ENCODE peak calls at places on chromosome 9, in seven cellular contexts. N, A, O, T, S, Y and W are unnamed samples.
A peak's percentile ranks its signal among the peaks of the same experiment; 100 is the strongest.

GRCh38 chr9:78029601-78030552 is 1.7 kb downstream of the GNAQ start:
- DNase-seq in N (no peak), A (no peak), O (no peak), T (no peak), S (no peak), Y (no peak), W (no peak)

GRCh38 chr9:21477466-21477865 is 4.6 kb downstream of the IFNE start:
- DNase-seq in N (no peak), A (no peak), O (no peak), T (no peak), S (no peak), Y (no peak), W (no peak)

GRCh38 chr9:108049026-108049591 is 559.5 kb upstream of the KLF4 start:
- DNase-seq in N (peak; percentile 92), A (no peak), O (peak; percentile 16), T (no peak), S (no peak), Y (no peak), W (peak; percentile 45)

GRCh38 chr9:12930906-12931305 is 156.1 kb downstream of the LURAP1L start:
- DNase-seq in N (no peak), A (no peak), O (no peak), T (no peak), S (no peak), Y (peak; percentile 7), W (no peak)

GRCh38 chr9:93294011-93294410 is 110.1 kb downstream of the WNK2 start:
- DNase-seq in N (no peak), A (no peak), O (no peak), T (no peak), S (no peak), Y (peak; percentile 19), W (no peak)

GRCh38 chr9:105144076-105144475 is 100.4 kb upstream of the SLC44A1 start:
- DNase-seq in N (no peak), A (no peak), O (no peak), T (no peak), S (no peak), Y (no peak), W (no peak)

GRCh38 chr9:131738838-131739191 is 1.1 kb downstream of the RAPGEF1 start:
- DNase-seq in N (no peak), A (no peak), O (no peak), T (no peak), S (no peak), Y (no peak), W (peak; percentile 94)

GRCh38 chr9:132919609-132920268 is 24.7 kb downstream of the TSC1 start:
- DNase-seq in N (no peak), A (no peak), O (no peak), T (no peak), S (no peak), Y (no peak), W (no peak)

GRCh38 chr9:133788819-133789733 is 50.9 kb upstream of the SARDH start:
- DNase-seq in N (no peak), A (no peak), O (no peak), T (peak; percentile 80), S (no peak), Y (no peak), W (no peak)

GRCh38 chr9:5843450-5844249 is 10.7 kb upstream of the ERMP1 start:
- DNase-seq in N (no peak), A (no peak), O (peak; percentile 29), T (peak; percentile 88), S (no peak), Y (peak; percentile 26), W (peak; percentile 96)

GRCh38 chr9:75903785-75904360 is 13.4 kb downstream of the PCSK5 start:
- DNase-seq in N (peak; percentile 48), A (no peak), O (no peak), T (no peak), S (no peak), Y (no peak), W (no peak)

GRCh38 chr9:107488400-107489143 is 997 bp downstream of the KLF4 start:
- DNase-seq in N (no peak), A (no peak), O (peak; percentile 16), T (no peak), S (no peak), Y (peak; percentile 43), W (peak; percentile 73)

GRCh38 chr9:131999692-132000551 is 79.7 kb downstream of the MED27 start:
- DNase-seq in N (no peak), A (peak; percentile 36), O (no peak), T (no peak), S (no peak), Y (no peak), W (no peak)

GRCh38 chr9:117763314-117763713 is 59.1 kb downstream of the TLR4 start:
- DNase-seq in N (no peak), A (no peak), O (no peak), T (no peak), S (no peak), Y (no peak), W (no peak)

GRCh38 chr9:122218885-122219855 is 9.6 kb downstream of the LHX6 start:
- DNase-seq in N (no peak), A (no peak), O (no peak), T (no peak), S (no peak), Y (peak; percentile 56), W (no peak)

GRCh38 chr9:228929-229695 is 14.4 kb downstream of the DOCK8 start:
- DNase-seq in N (no peak), A (no peak), O (no peak), T (no peak), S (no peak), Y (no peak), W (no peak)

GRCh38 chr9:126538550-126538949 is 75.2 kb upstream of the LMX1B start:
- DNase-seq in N (no peak), A (no peak), O (no peak), T (no peak), S (no peak), Y (no peak), W (no peak)

GRCh38 chr9:128027166-128027539 is 40.0 kb downstream of the NAIF1 start:
- DNase-seq in N (no peak), A (no peak), O (no peak), T (no peak), S (no peak), Y (no peak), W (no peak)

GRCh38 chr9:131545786-131546335 is 538 bp downstream of the PRRT1B start:
- DNase-seq in N (no peak), A (no peak), O (no peak), T (no peak), S (no peak), Y (peak; percentile 57), W (no peak)

GRCh38 chr9:573551-574410 is 267.7 kb upstream of the DMRT1 start:
- DNase-seq in N (no peak), A (no peak), O (no peak), T (peak; percentile 9), S (no peak), Y (no peak), W (no peak)

GRCh38 chr9:137422668-137423000 is 328 bp downstream of the EXD3 start:
- DNase-seq in N (no peak), A (no peak), O (peak; percentile 72), T (no peak), S (no peak), Y (peak; percentile 79), W (peak; percentile 59)
- TF ChIP-seq JUND in N (no peak), A (no peak), O (no peak), T (no peak), S (no peak), Y (no peak), W (no peak)

DNA sequence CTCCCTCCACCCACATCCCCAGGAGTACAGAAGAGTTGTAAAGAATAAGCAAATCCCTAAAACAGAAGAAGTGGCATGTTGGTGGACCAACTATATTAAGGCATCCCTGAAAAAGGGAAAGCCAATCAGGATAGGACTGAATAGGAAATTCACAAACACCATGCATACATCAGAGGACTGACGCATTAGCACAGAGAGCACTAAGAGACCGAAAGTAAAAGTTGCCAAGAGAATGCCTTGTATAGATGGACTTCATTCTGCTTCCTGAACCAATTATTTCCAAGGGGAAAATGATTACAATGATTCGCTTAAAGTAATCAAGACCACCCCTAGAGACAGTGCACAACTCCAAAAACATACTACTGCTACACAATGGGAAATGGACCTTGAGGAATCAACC is 33.5 kb downstream of the SHC3 start:
- DNase-seq in N (no peak), A (no peak), O (no peak), T (no peak), S (no peak), Y (no peak), W (no peak)
- TF ChIP-seq JUND in N (no peak), A (no peak), O (no peak), T (no peak), S (no peak), Y (no peak), W (no peak)

DNA sequence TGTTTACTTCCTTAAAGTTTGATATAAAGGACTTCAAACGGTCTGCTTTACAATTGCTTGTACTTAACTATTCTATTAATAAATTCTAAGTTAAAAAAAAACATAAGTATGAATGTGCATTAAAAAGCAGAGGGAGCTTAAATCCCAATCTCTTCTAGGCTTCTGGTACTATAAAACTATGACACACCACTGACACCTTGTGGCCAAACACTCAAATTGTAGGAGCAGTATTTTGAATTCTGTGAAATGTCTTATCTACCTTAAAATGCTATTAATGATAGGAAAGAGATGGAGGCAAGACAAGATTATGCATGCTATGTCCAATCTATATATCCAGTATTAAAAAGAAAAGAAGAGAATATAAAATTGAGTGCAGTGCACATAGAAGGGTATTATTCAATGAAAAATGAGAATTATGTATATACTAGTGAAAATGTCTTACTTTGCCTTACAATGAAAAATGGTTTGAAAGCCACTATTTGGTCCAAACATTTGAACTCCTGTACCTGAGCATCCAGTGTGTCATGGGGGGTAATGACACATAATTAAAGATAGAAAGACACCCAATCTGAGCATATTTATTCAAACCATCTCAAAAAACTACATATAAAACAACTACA is 87.6 kb downstream of the ERP44 start:
- DNase-seq in N (peak; percentile 59), A (peak; percentile 38), O (peak; percentile 60), T (peak; percentile 59), S (no peak), Y (peak; percentile 46), W (no peak)
- TF ChIP-seq JUND in N (no peak), A (no peak), O (no peak), T (no peak), S (no peak), Y (no peak), W (no peak)

GRCh38 chr9:125438506-125439433 is 177.1 kb downstream of the GAPVD1 start:
- DNase-seq in N (no peak), A (no peak), O (no peak), T (no peak), S (no peak), Y (no peak), W (no peak)

GRCh38 chr9:125442471-125442870 is 180.8 kb downstream of the GAPVD1 start:
- DNase-seq in N (no peak), A (no peak), O (no peak), T (no peak), S (no peak), Y (no peak), W (no peak)

GRCh38 chr9:125437771-125438221 is 176.2 kb downstream of the GAPVD1 start:
- DNase-seq in N (no peak), A (no peak), O (no peak), T (no peak), S (no peak), Y (no peak), W (no peak)

GRCh38 chr9:125440411-125440810 is 178.8 kb downstream of the GAPVD1 start:
- DNase-seq in N (no peak), A (no peak), O (no peak), T (no peak), S (no peak), Y (peak; percentile 61), W (no peak)

GRCh38 chr9:125439434-125440272 is 178.0 kb downstream of the GAPVD1 start:
- DNase-seq in N (no peak), A (no peak), O (no peak), T (no peak), S (no peak), Y (no peak), W (no peak)
- TF ChIP-seq JUND in N (no peak), A (no peak), O (no peak), T (no peak), S (no peak), Y (no peak), W (no peak)